ENCODE peak calls at places on chromosome 21, in six cellular contexts. One of them, this sample, is unnamed.

GRCh38 chr21:34335316-34335715 is 28.5 kb upstream of the KCNE2 start:
- DNase-seq in caudate nucleus: no peak
- DNase-seq in cardiac muscle cell: no peak
- DNase-seq in Daoy: no peak
- DNase-seq in GM03348: peak
- DNase-seq in AG09319: peak
- DNase-seq in this sample: peak

GRCh38 chr21:39788383-39788782 is 43.4 kb downstream of the IGSF5 start:
- DNase-seq in caudate nucleus: peak
- DNase-seq in cardiac muscle cell: peak
- DNase-seq in Daoy: peak
- DNase-seq in GM03348: peak
- DNase-seq in AG09319: no peak
- DNase-seq in this sample: peak

GRCh38 chr21:17782051-17782450 is 37.1 kb downstream of the C21orf91 start:
- DNase-seq in caudate nucleus: no peak
- DNase-seq in cardiac muscle cell: no peak
- DNase-seq in Daoy: no peak
- DNase-seq in GM03348: no peak
- DNase-seq in AG09319: no peak
- DNase-seq in this sample: no peak

GRCh38 chr21:44525431-44526095 is 14.4 kb downstream of the KRTAP10-1 start:
- DNase-seq in caudate nucleus: no peak
- DNase-seq in cardiac muscle cell: no peak
- DNase-seq in Daoy: no peak
- DNase-seq in GM03348: no peak
- DNase-seq in AG09319: no peak
- DNase-seq in this sample: no peak

GRCh38 chr21:43193651-43194302 is 25.0 kb downstream of the CRYAA start:
- DNase-seq in caudate nucleus: no peak
- DNase-seq in cardiac muscle cell: peak
- DNase-seq in Daoy: peak
- DNase-seq in GM03348: peak
- DNase-seq in AG09319: no peak
- DNase-seq in this sample: peak

GRCh38 chr21:45655071-45655470 is 11.5 kb downstream of the PCBP3 start:
- DNase-seq in caudate nucleus: no peak
- DNase-seq in cardiac muscle cell: peak
- DNase-seq in Daoy: no peak
- DNase-seq in GM03348: no peak
- DNase-seq in AG09319: peak
- DNase-seq in this sample: no peak

GRCh38 chr21:33402011-33402979 is 918 bp upstream of the IFNGR2 start:
- DNase-seq in caudate nucleus: no peak
- DNase-seq in cardiac muscle cell: peak
- DNase-seq in Daoy: peak
- DNase-seq in GM03348: peak
- DNase-seq in AG09319: no peak
- DNase-seq in this sample: peak

GRCh38 chr21:26423506-26423905 is 149.6 kb downstream of the CYYR1 start:
- DNase-seq in caudate nucleus: no peak
- DNase-seq in cardiac muscle cell: no peak
- DNase-seq in Daoy: no peak
- DNase-seq in GM03348: no peak
- DNase-seq in AG09319: no peak
- DNase-seq in this sample: peak

GRCh38 chr21:38538353-38538752 is 40.1 kb upstream of the ERG start:
- DNase-seq in caudate nucleus: no peak
- DNase-seq in cardiac muscle cell: no peak
- DNase-seq in Daoy: peak
- DNase-seq in GM03348: no peak
- DNase-seq in AG09319: no peak
- DNase-seq in this sample: peak

GRCh38 chr21:42102063-42102462 is 30.9 kb downstream of the UMODL1 start:
- DNase-seq in caudate nucleus: no peak
- DNase-seq in cardiac muscle cell: no peak
- DNase-seq in Daoy: peak
- DNase-seq in GM03348: no peak
- DNase-seq in AG09319: no peak
- DNase-seq in this sample: peak

GRCh38 chr21:43902441-43902840 is 37.4 kb downstream of the AGPAT3 start:
- DNase-seq in caudate nucleus: no peak
- DNase-seq in cardiac muscle cell: peak
- DNase-seq in Daoy: peak
- DNase-seq in GM03348: no peak
- DNase-seq in AG09319: no peak
- DNase-seq in this sample: no peak

GRCh38 chr21:42263591-42264131 is 44.7 kb downstream of the ABCG1 start:
- DNase-seq in caudate nucleus: no peak
- DNase-seq in cardiac muscle cell: peak
- DNase-seq in Daoy: no peak
- DNase-seq in GM03348: no peak
- DNase-seq in AG09319: no peak
- DNase-seq in this sample: no peak

GRCh38 chr21:45318556-45319341 is 31.1 kb upstream of the POFUT2 start:
- DNase-seq in caudate nucleus: no peak
- DNase-seq in cardiac muscle cell: peak
- DNase-seq in Daoy: no peak
- DNase-seq in GM03348: no peak
- DNase-seq in AG09319: no peak
- DNase-seq in this sample: peak

GRCh38 chr21:35394634-35395369 is 345.7 kb upstream of the RUNX1 start:
- DNase-seq in caudate nucleus: no peak
- DNase-seq in cardiac muscle cell: no peak
- DNase-seq in Daoy: no peak
- DNase-seq in GM03348: no peak
- DNase-seq in AG09319: no peak
- DNase-seq in this sample: peak

GRCh38 chr21:16419188-16419874 is 689.5 kb downstream of the USP25 start:
- DNase-seq in caudate nucleus: peak
- DNase-seq in cardiac muscle cell: peak
- DNase-seq in Daoy: peak
- DNase-seq in GM03348: peak
- DNase-seq in AG09319: peak
- DNase-seq in this sample: peak

GRCh38 chr21:31181089-31181757 is 142.9 kb upstream of the KRTAP19-8 start:
- DNase-seq in caudate nucleus: no peak
- DNase-seq in cardiac muscle cell: no peak
- DNase-seq in Daoy: no peak
- DNase-seq in GM03348: no peak
- DNase-seq in AG09319: no peak
- DNase-seq in this sample: no peak

GRCh38 chr21:46517361-46517760 is 58.7 kb downstream of the DIP2A start:
- DNase-seq in caudate nucleus: peak
- DNase-seq in cardiac muscle cell: peak
- DNase-seq in Daoy: no peak
- DNase-seq in GM03348: no peak
- DNase-seq in AG09319: no peak
- DNase-seq in this sample: peak

GRCh38 chr21:34889287-34889536 is 159.9 kb downstream of the RUNX1 start:
- DNase-seq in caudate nucleus: no peak
- DNase-seq in cardiac muscle cell: peak
- DNase-seq in Daoy: peak
- DNase-seq in GM03348: no peak
- DNase-seq in AG09319: no peak
- DNase-seq in this sample: peak

GRCh38 chr21:20783611-20784010 is 214.6 kb upstream of the NCAM2 start:
- DNase-seq in caudate nucleus: peak
- DNase-seq in cardiac muscle cell: peak
- DNase-seq in Daoy: peak
- DNase-seq in GM03348: no peak
- DNase-seq in AG09319: no peak
- DNase-seq in this sample: no peak

GRCh38 chr21:44514746-44515358 is 25.1 kb downstream of the KRTAP10-1 start:
- DNase-seq in caudate nucleus: no peak
- DNase-seq in cardiac muscle cell: no peak
- DNase-seq in Daoy: no peak
- DNase-seq in GM03348: no peak
- DNase-seq in AG09319: no peak
- DNase-seq in this sample: no peak

This sample was measured in kidney tubule cell.